ENCODE peak calls at places on chromosomes 12 and 14, in nine cellular contexts. S is fibroblast of lung, W is HCT116, X is BE2C, E is GM13977, V is progenitor cell of endocrine pancreas, C is PC-9, K is nephron progenitor cell, M is GM06990. Z is an unnamed sample.

GRCh38 chr14:61145903-61146411 is 135.2 kb downstream of the TMEM30B start:
- DNase-seq in V (no peak), C (no peak), W (no peak), X (peak; percentile 71), K (no peak), S (peak; percentile 80), M (no peak), E (no peak), Z (no peak)

GRCh38 chr12:82635263-82635662 is 51.4 kb upstream of the TMTC2 start:
- DNase-seq in M (no peak), W (no peak), K (no peak), X (no peak), V (no peak), E (no peak), S (no peak), C (no peak), Z (no peak)

GRCh38 chr12:69698769-69699540 is at the start of gene BEST3:
- DNase-seq in V (no peak), S (no peak), C (no peak), E (no peak), W (no peak), M (no peak), X (no peak), K (no peak), Z (no peak)

GRCh38 chr14:82122678-82123077 is 589.0 kb upstream of the SEL1L start:
- DNase-seq in M (no peak), V (no peak), S (no peak), K (no peak), C (no peak), E (no peak), X (no peak), W (no peak), Z (no peak)

GRCh38 chr12:68497702-68498101 is 113.0 kb upstream of the RAP1B start:
- DNase-seq in E (no peak), V (no peak), M (peak; percentile 29), X (no peak), C (peak; percentile 87), K (no peak), S (peak; percentile 67), W (peak; percentile 23), Z (no peak)

GRCh38 chr14:29637406-29637805 is 290.2 kb downstream of the PRKD1 start:
- DNase-seq in M (no peak), K (no peak), X (no peak), S (peak; percentile 79), E (no peak), W (no peak), C (no peak), V (no peak), Z (no peak)

GRCh38 chr14:100271247-100271939 is 32.4 kb downstream of the YY1 start:
- DNase-seq in E (no peak), M (no peak), K (no peak), C (peak; percentile 40), V (no peak), W (no peak), S (peak; percentile 17), X (peak; percentile 55), Z (no peak)

GRCh38 chr12:77070382-77071294 is 5.3 kb upstream of the E2F7 start:
- DNase-seq in C (no peak), K (no peak), W (no peak), X (no peak), S (no peak), M (no peak), E (peak; percentile 35), V (no peak), Z (no peak)

GRCh38 chr12:60225216-60226000 is 629.6 kb downstream of the SLC16A7 start:
- DNase-seq in E (no peak), W (no peak), K (no peak), S (no peak), X (no peak), C (no peak), V (no peak), M (no peak), Z (no peak)

GRCh38 chr14:51654549-51654879 is 2.8 kb downstream of the FRMD6 start:
- DNase-seq in C (no peak), W (no peak), E (no peak), S (no peak), X (no peak), K (no peak), M (no peak), V (no peak), Z (no peak)

GRCh38 chr14:64266206-64266605 is 28.0 kb downstream of the ESR2 start:
- DNase-seq in S (peak; percentile 69), C (no peak), M (no peak), V (no peak), K (no peak), E (no peak), W (no peak), X (no peak), Z (no peak)

GRCh38 chr12:27505124-27505523 is 18.9 kb upstream of the PPFIBP1 start:
- DNase-seq in K (no peak), M (no peak), C (no peak), V (no peak), X (no peak), W (no peak), E (no peak), S (peak; percentile 67), Z (no peak)

GRCh38 chr14:88029500-88029899 is 24.6 kb downstream of the GPR65 start:
- DNase-seq in K (no peak), W (no peak), M (no peak), S (no peak), V (no peak), C (no peak), E (no peak), X (no peak), Z (no peak)

GRCh38 chr12:68286396-68286795 is 33.0 kb upstream of the IL22 start:
- DNase-seq in V (no peak), E (no peak), X (no peak), K (no peak), M (no peak), C (no peak), S (no peak), W (no peak), Z (no peak)

GRCh38 chr12:91226-91625 is 24.7 kb downstream of the IQSEC3 start:
- DNase-seq in C (no peak), K (no peak), M (no peak), W (no peak), S (no peak), X (no peak), E (no peak), V (no peak), Z (no peak)

GRCh38 chr12:124884587-124885438 is 21.1 kb upstream of the SCARB1 start:
- DNase-seq in M (peak; percentile 78), V (peak; percentile 25), E (no peak), W (no peak), C (no peak), S (no peak), K (peak; percentile 19), X (peak; percentile 48), Z (no peak)

DNA sequence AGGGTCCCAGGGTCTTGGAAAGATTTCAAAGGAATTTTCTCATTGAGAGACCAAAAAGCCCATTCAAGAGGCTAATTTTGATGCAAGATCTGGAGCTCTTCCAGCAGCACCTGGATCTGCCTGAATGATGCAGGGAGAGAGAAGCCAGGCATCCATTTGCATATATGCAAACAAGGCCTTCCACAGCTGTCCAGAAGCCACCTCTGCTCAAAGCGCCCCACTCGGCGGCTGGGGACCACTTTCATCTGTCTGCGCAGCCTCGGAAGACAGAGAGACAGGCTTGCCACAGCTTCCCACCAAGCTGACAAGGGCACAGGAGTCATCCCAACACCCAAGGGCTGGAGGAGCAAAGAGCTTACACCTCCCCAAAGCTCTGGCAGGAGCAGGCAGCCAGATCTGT is 295.6 kb downstream of the DPF3 start:
- DNase-seq in M (peak; percentile 34), X (no peak), S (no peak), E (no peak), K (no peak), V (no peak), W (no peak), C (no peak), Z (no peak)
- TF ChIP-seq CTCF in M (peak; percentile 37), X (no peak), S (no peak), E (no peak), K (no peak), V (no peak), W (no peak), C (no peak), Z (no peak)

GRCh38 chr12:26275313-26276257 is 80.2 kb downstream of the SSPN start:
- DNase-seq in K (no peak), E (no peak), M (no peak), X (no peak), W (no peak), S (no peak), C (peak; percentile 83), V (no peak), Z (no peak)

GRCh38 chr12:26273811-26274210 is 78.4 kb downstream of the SSPN start:
- DNase-seq in K (no peak), V (no peak), W (no peak), X (peak; percentile 45), M (no peak), C (no peak), E (no peak), S (no peak), Z (no peak)

GRCh38 chr12:26271889-26272492 is 76.6 kb downstream of the SSPN start:
- DNase-seq in K (no peak), S (peak; percentile 86), X (no peak), W (no peak), C (no peak), V (no peak), M (peak; percentile 81), E (peak; percentile 32), Z (no peak)

GRCh38 chr12:26276709-26277108 is 81.3 kb downstream of the SSPN start:
- DNase-seq in V (no peak), E (no peak), X (no peak), S (no peak), M (no peak), K (no peak), C (no peak), W (no peak), Z (no peak)

GRCh38 chr12:26274441-26275312 is 79.3 kb downstream of the SSPN start:
- DNase-seq in E (peak; percentile 66), M (peak; percentile 80), V (no peak), X (peak; percentile 69), K (no peak), S (peak; percentile 98), W (peak; percentile 71), C (peak; percentile 99), Z (no peak)
- TF ChIP-seq CTCF in E (no peak), M (no peak), V (no peak), X (peak; percentile 25), K (no peak), S (no peak), W (no peak), C (peak; percentile 66), Z (no peak)

GRCh38 chr14:93736378-93737014 is 51.8 kb downstream of the PRIMA1 start:
- DNase-seq in C (no peak), V (no peak), E (peak; percentile 57), K (no peak), X (peak; percentile 64), W (no peak), M (no peak), S (no peak), Z (no peak)
- TF ChIP-seq CTCF in C (peak; percentile 49), V (peak; percentile 60), E (peak; percentile 43), K (peak; percentile 41), X (peak; percentile 74), W (peak; percentile 46), M (peak; percentile 58), S (no peak), Z (peak; percentile 29)

GRCh38 chr14:92670177-92670576 is 78.2 kb downstream of the LGMN start:
- DNase-seq in K (no peak), M (no peak), X (no peak), W (no peak), S (peak; percentile 95), C (no peak), V (no peak), E (no peak), Z (no peak)
- TF ChIP-seq CTCF in K (no peak), M (peak; percentile 16), X (no peak), W (no peak), S (peak; percentile 58), C (no peak), V (no peak), E (peak; percentile 13), Z (no peak)

GRCh38 chr12:112258926-112259325 is 123.3 kb downstream of the HECTD4 start:
- DNase-seq in W (no peak), S (no peak), V (no peak), K (no peak), E (no peak), X (no peak), M (no peak), C (no peak), Z (no peak)
- TF ChIP-seq CTCF in W (no peak), S (no peak), V (no peak), K (no peak), E (no peak), X (no peak), M (no peak), C (no peak), Z (no peak)

Z was measured in D721Med.